ENCODE peak calls at places on chromosomes 2 and 18, in six cellular contexts. C is fibroblast of mammary gland; A is cardiac fibroblast; V is CD8-positive, alpha-beta T cell; J is tibial nerve; O is ovary. Z is an unnamed sample.

GRCh38 chr2:28608829-28609400 is 113.1 kb downstream of the PLB1 start:
- DNase-seq in C (no peak), A (no peak), V (no peak), J (no peak), O (no peak), Z (no peak)

GRCh38 chr2:38265461-38265860 is 111.6 kb downstream of the ATL2 start:
- DNase-seq in C (peak; percentile 43), A (no peak), V (no peak), J (no peak), O (no peak), Z (no peak)

GRCh38 chr18:28411806-28412205 is 234.9 kb upstream of the CDH2 start:
- DNase-seq in C (peak; percentile 1), A (peak; percentile 67), V (no peak), J (no peak), O (no peak), Z (peak; percentile 93)

GRCh38 chr2:17878222-17879136 is at the start of gene KCNS3:
- DNase-seq in C (peak; percentile 2), A (peak; percentile 3), V (no peak), J (no peak), O (no peak), Z (no peak)

GRCh38 chr2:132776271-132776670 is 106.3 kb upstream of the LYPD1 start:
- DNase-seq in C (no peak), A (no peak), V (no peak), J (no peak), O (no peak), Z (no peak)

GRCh38 chr18:8813621-8814020 is 108.3 kb downstream of the MTCL1 start:
- DNase-seq in C (peak; percentile 53), A (no peak), V (no peak), J (no peak), O (no peak), Z (peak; percentile 29)

GRCh38 chr2:9247786-9248185 is 41.2 kb downstream of the ASAP2 start:
- DNase-seq in C (no peak), A (no peak), V (no peak), J (no peak), O (no peak), Z (no peak)

GRCh38 chr18:34223893-34224422 is 755 bp downstream of the NOL4 start:
- DNase-seq in C (no peak), A (peak; percentile 5), V (no peak), J (no peak), O (no peak), Z (no peak)

GRCh38 chr2:69298862-69299261 is 88.2 kb downstream of the GFPT1 start:
- DNase-seq in C (peak; percentile 81), A (peak; percentile 79), V (no peak), J (no peak), O (no peak), Z (peak; percentile 42)

GRCh38 chr2:86621290-86621943 is 2.2 kb downstream of the RNF103 start:
- DNase-seq in C (no peak), A (peak; percentile 13), V (no peak), J (no peak), O (no peak), Z (peak; percentile 26)

GRCh38 chr2:85181844-85182456 is 48.8 kb downstream of the TCF7L1 start:
- DNase-seq in C (no peak), A (no peak), V (no peak), J (no peak), O (no peak), Z (no peak)

GRCh38 chr2:26561918-26562810 is 79.0 kb downstream of the CIB4 start:
- DNase-seq in C (peak; percentile 5), A (peak; percentile 7), V (peak; percentile 10), J (no peak), O (no peak), Z (no peak)

GRCh38 chr2:233007739-233008138 is 5.3 kb downstream of the NGEF start:
- DNase-seq in C (no peak), A (no peak), V (no peak), J (no peak), O (no peak), Z (no peak)

GRCh38 chr2:135819211-135819610 is 17.8 kb downstream of the LCT start:
- DNase-seq in C (peak; percentile 45), A (peak; percentile 58), V (no peak), J (no peak), O (no peak), Z (peak; percentile 23)

GRCh38 chr2:118291481-118291880 is 203.2 kb downstream of the INSIG2 start:
- DNase-seq in C (peak; percentile 72), A (peak; percentile 7), V (no peak), J (no peak), O (no peak), Z (no peak)

GRCh38 chr2:8457620-8458255 is 224.1 kb upstream of the ID2 start:
- DNase-seq in C (no peak), A (no peak), V (no peak), J (no peak), O (no peak), Z (no peak)

GRCh38 chr2:28366496-28367282 is 26.0 kb upstream of the FOSL2 start:
- DNase-seq in C (no peak), A (no peak), V (peak; percentile 45), J (no peak), O (no peak), Z (no peak)

GRCh38 chr18:3256693-3257626 is 5.0 kb upstream of the MYL12B start:
- DNase-seq in C (peak; percentile 40), A (peak; percentile 57), V (no peak), J (no peak), O (no peak), Z (peak; percentile 62)

GRCh38 chr2:64405476-64406406 is 48.2 kb upstream of the LGALSL start:
- DNase-seq in C (peak; percentile 97), A (peak; percentile 83), V (no peak), J (no peak), O (peak; percentile 33), Z (peak; percentile 72)

GRCh38 chr2:200861617-200862016 is 2.8 kb downstream of the CLK1 start:
- DNase-seq in C (no peak), A (no peak), V (no peak), J (no peak), O (no peak), Z (no peak)

GRCh38 chr2:94871226-94872087 is at the start of gene TEKT4:
- DNase-seq in C (no peak), A (no peak), V (no peak), J (no peak), O (no peak), Z (no peak)

DNA sequence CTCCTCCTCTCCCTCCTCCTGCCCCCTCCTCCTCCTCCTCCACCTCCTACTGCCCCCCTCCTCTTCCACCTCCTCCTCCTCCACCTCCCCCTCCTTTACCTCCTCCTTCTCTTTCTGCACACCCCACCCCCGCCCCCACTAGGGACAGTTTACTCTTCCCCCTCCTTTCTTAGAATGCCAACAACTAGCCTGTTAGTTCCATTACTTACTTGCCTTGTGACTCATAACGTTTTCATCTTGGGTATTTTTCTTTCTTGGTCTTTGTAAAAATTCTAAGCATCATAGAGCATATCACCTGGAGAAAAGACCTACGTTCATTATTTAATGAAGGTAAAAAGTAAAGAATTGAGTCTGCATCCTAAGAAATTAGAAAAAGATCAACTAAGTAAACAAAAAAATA is 165.3 kb downstream of the NEDD4L start:
- DNase-seq in C (peak; percentile 36), A (peak; percentile 41), V (no peak), J (no peak), O (no peak), Z (no peak)
- TF ChIP-seq CTCF in C (no peak), A (no peak), V (no peak), J (no peak), O (no peak), Z (no peak)

GRCh38 chr18:57444301-57444759 is 9.2 kb downstream of the ONECUT2 start:
- DNase-seq in C (no peak), A (no peak), V (no peak), J (no peak), O (no peak), Z (no peak)

GRCh38 chr18:57447154-57447621 is 12.0 kb downstream of the ONECUT2 start:
- DNase-seq in C (peak; percentile 26), A (peak; percentile 32), V (no peak), J (no peak), O (no peak), Z (no peak)

GRCh38 chr18:57443716-57444115 is 8.5 kb downstream of the ONECUT2 start:
- DNase-seq in C (no peak), A (no peak), V (no peak), J (no peak), O (no peak), Z (no peak)

GRCh38 chr18:57445488-57446319 is 10.5 kb downstream of the ONECUT2 start:
- DNase-seq in C (no peak), A (no peak), V (no peak), J (no peak), O (no peak), Z (no peak)

DNA sequence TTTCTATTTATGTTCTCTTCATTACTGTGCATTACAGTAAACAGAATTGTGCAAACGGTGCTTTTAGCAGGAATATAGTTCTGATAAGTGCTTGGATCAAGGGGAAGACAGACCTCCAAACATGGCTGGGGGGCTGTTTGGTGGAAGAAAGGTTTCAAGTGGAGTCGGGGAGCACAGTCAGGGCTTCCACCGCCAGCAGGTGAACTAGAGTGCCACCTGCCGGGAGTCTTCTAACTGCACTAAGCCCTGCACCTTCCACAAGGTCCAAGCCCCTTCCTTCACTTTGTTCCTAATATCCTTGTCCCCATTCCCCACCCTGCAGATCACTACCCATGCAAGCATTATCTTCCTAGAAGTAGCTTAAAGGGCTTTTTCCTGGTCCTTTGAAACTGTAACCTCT is 11.1 kb downstream of the ONECUT2 start:
- DNase-seq in C (peak; percentile 24), A (no peak), V (no peak), J (no peak), O (no peak), Z (no peak)
- TF ChIP-seq CTCF in C (peak; percentile 52), A (peak; percentile 67), V (no peak), J (no peak), O (no peak), Z (peak; percentile 77)

GRCh38 chr2:168992591-168993349 is 38.4 kb downstream of the ABCB11 start:
- DNase-seq in C (peak; percentile 49), A (peak; percentile 87), V (no peak), J (no peak), O (no peak), Z (no peak)
- TF ChIP-seq CTCF in C (no peak), A (no peak), V (no peak), J (no peak), O (no peak), Z (no peak)

GRCh38 chr2:223918671-223919134 is 26.4 kb downstream of the WDFY1 start:
- DNase-seq in C (no peak), A (no peak), V (no peak), J (no peak), O (no peak), Z (no peak)

GRCh38 chr2:223922308-223922707 is 22.8 kb downstream of the WDFY1 start:
- DNase-seq in C (no peak), A (no peak), V (no peak), J (no peak), O (no peak), Z (no peak)

GRCh38 chr2:223923976-223924375 is 21.2 kb downstream of the WDFY1 start:
- DNase-seq in C (peak; percentile 15), A (peak; percentile 19), V (no peak), J (no peak), O (no peak), Z (no peak)

GRCh38 chr2:223920109-223920508 is 25.0 kb downstream of the WDFY1 start:
- DNase-seq in C (no peak), A (no peak), V (no peak), J (no peak), O (no peak), Z (no peak)

DNA sequence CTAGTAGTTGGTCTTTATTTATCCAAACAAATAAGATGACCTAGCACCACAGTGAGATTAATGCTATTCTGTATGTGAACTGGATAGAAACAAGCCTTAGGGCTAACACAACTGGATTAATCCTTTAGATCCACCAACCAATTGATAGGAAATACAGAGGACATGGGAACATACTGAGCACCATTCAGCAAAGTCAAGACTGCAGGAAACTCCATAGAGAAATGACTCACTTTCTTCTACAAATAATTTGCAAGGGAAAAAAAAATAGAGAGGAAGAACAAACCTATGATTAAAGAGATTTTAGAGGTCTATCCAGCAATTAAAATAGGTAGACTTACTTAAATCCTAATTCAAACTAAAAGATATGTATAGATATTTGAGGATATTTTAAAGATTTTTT is 23.9 kb downstream of the WDFY1 start:
- DNase-seq in C (no peak), A (peak; percentile 26), V (no peak), J (no peak), O (no peak), Z (no peak)
- TF ChIP-seq CTCF in C (no peak), A (no peak), V (no peak), J (no peak), O (no peak), Z (no peak)